ENCODE peak calls at places on chromosomes 12 and 14, in eight cellular contexts. V, Y, N, L, O, D, P and Z are unnamed samples.

GRCh38 chr14:99012703-99013102 is 259.3 kb downstream of the BCL11B start:
- DNase-seq in O (no peak), V (no peak), D (no peak), N (no peak), L (no peak), P (no peak), Y (no peak), Z (no peak)

GRCh38 chr12:16509411-16509810 is 96.6 kb downstream of the LMO3 start:
- DNase-seq in O (no peak), N (no peak), P (no peak), V (no peak), Y (no peak), L (no peak), D (no peak), Z (no peak)

GRCh38 chr14:68633131-68633991 is 159.5 kb downstream of the ZFP36L1 start:
- DNase-seq in D (no peak), N (peak), O (no peak), P (no peak), V (no peak), L (no peak), Y (peak), Z (no peak)

GRCh38 chr12:56061982-56062381 is 18.0 kb upstream of the ERBB3 start:
- DNase-seq in O (no peak), N (no peak), V (no peak), L (peak), Y (no peak), D (no peak), P (no peak), Z (no peak)

GRCh38 chr12:54329756-54330155 is 4.8 kb downstream of the COPZ1 start:
- DNase-seq in O (no peak), L (no peak), D (no peak), P (no peak), Y (no peak), N (no peak), V (no peak), Z (no peak)

GRCh38 chr14:23366163-23366921 is 1.4 kb upstream of the EFS start:
- DNase-seq in P (peak), O (peak), Y (peak), L (no peak), N (peak), D (peak), V (peak), Z (no peak)

GRCh38 chr14:73223049-73223448 is 14.3 kb upstream of the PAPLN start:
- DNase-seq in Y (no peak), V (no peak), L (no peak), N (no peak), P (no peak), D (no peak), O (no peak), Z (no peak)

GRCh38 chr12:124297389-124297788 is 2.5 kb downstream of the RFLNA start:
- DNase-seq in N (no peak), Y (no peak), D (no peak), V (no peak), O (no peak), L (no peak), P (no peak), Z (no peak)

GRCh38 chr14:99736600-99737371 is 52.7 kb downstream of the CYP46A1 start:
- DNase-seq in P (no peak), D (peak), O (no peak), Y (no peak), V (no peak), N (peak), L (no peak), Z (no peak)

GRCh38 chr14:68088463-68088862 is 268.9 kb downstream of the RAD51B start:
- DNase-seq in V (no peak), O (no peak), P (peak), L (no peak), Y (no peak), D (no peak), N (no peak), Z (no peak)

GRCh38 chr12:13798162-13798561 is 183.2 kb downstream of the GRIN2B start:
- DNase-seq in Y (no peak), O (no peak), P (no peak), N (no peak), L (no peak), D (no peak), V (no peak), Z (no peak)

GRCh38 chr14:22070119-22070982 is 396.7 kb upstream of the OR4E1 start:
- DNase-seq in D (peak), O (peak), Y (no peak), L (no peak), P (no peak), V (no peak), N (peak), Z (peak)

GRCh38 chr12:51926064-51926632 is 18.8 kb downstream of the ACVRL1 start:
- DNase-seq in O (no peak), D (no peak), N (no peak), L (no peak), P (no peak), Y (no peak), V (no peak), Z (no peak)

GRCh38 chr12:126858586-126858985 is 1408.4 kb upstream of the TMEM132C start:
- DNase-seq in Y (no peak), N (no peak), O (no peak), L (no peak), V (no peak), P (no peak), D (no peak), Z (no peak)

DNA sequence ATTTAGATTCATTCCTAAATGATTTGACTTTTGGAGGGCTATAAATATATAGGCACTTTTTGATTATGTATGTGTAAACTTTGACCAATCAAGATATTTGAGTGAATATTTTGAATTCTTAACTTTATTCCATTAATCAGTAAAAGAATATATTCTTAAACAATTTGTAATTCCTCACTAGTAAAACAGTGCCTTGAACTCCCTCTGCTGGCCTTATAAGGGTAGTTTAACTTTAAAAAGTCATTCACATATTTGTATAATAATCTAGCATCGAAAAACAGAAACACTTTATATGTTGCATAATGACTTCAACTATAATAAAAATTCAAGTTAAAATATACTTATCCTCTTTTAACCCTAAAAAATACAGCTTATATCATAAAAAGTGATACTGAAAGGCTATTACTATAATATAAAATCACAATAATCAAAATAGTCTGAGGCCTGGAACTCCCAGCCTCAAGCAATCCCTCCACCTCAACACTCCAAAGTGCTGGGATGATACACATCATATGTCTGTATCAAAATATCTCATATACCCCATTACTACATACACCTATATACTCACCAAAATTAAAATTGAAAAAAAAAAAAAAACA is 31.2 kb downstream of the CCDC59 start:
- DNase-seq in V (no peak), N (no peak), L (no peak), D (no peak), Y (no peak), P (peak), O (no peak), Z (no peak)
- TF ChIP-seq CTCF in V (peak), N (peak), L (peak), D (no peak), Y (peak), P (peak), O (peak), Z (no peak)

DNA sequence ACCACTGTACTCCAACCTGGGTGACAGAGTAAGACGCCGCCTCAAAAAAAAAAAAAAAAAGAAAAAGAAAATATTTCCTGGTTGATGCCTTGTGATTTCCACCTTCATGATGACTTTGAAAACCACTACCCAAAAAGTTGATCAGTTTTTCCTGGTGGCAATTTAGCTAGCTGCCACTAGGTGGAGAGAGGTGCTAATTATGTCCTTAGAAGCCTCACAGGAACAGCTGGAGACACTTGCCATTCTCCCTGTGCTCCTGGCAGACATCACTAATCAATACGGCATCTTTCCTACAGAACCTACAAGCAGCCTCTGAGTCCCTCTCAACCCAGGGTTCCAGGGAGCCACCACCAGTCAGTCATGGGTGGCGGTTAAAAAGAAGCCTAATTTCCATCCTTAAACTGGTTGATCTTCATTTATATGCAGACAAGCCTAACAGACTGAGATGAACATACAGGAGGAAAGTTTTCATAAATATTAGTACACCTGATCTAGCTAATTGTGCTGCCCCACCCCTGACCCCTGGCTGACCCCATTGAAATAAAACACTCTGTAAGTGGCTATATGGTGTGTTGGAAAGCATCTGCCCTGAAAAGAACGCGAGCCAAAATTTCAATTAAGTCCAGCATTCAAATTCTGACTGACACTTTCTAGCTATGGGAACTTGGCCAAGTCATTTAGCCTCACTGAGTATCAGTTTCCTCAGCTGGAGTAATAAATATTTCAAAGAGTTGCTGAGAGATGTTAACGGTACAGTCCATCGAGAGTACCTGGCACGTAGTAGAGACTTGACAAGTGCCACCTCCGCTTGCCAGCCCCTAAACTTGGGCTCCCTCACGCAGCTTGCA is 6.2 kb upstream of the OAS1 start:
- DNase-seq in O (peak), N (no peak), P (peak), V (peak), L (peak), D (no peak), Y (no peak), Z (no peak)
- TF ChIP-seq CTCF in O (peak), N (peak), P (peak), V (peak), L (peak), D (peak), Y (peak), Z (peak)

GRCh38 chr12:100346660-100347059 is 10.2 kb upstream of the SLC17A8 start:
- DNase-seq in O (no peak), L (no peak), Y (no peak), P (peak), N (no peak), V (no peak), D (no peak), Z (no peak)

GRCh38 chr12:100345020-100345767 is 11.7 kb upstream of the SLC17A8 start:
- DNase-seq in D (no peak), O (no peak), P (no peak), L (no peak), V (no peak), Y (no peak), N (no peak), Z (no peak)

GRCh38 chr12:100348657-100349454 is 8.0 kb upstream of the SLC17A8 start:
- DNase-seq in P (peak), Y (no peak), N (no peak), O (no peak), V (no peak), D (no peak), L (no peak), Z (no peak)
- TF ChIP-seq CTCF in P (peak), Y (peak), N (peak), O (peak), V (peak), D (no peak), L (peak), Z (no peak)

GRCh38 chr12:700061-700460 is 36.8 kb upstream of the NINJ2 start:
- DNase-seq in L (no peak), N (no peak), P (no peak), Y (no peak), D (no peak), V (no peak), O (no peak), Z (no peak)
- TF ChIP-seq CTCF in L (no peak), N (no peak), P (no peak), Y (no peak), D (no peak), V (no peak), O (no peak), Z (no peak)

DNA sequence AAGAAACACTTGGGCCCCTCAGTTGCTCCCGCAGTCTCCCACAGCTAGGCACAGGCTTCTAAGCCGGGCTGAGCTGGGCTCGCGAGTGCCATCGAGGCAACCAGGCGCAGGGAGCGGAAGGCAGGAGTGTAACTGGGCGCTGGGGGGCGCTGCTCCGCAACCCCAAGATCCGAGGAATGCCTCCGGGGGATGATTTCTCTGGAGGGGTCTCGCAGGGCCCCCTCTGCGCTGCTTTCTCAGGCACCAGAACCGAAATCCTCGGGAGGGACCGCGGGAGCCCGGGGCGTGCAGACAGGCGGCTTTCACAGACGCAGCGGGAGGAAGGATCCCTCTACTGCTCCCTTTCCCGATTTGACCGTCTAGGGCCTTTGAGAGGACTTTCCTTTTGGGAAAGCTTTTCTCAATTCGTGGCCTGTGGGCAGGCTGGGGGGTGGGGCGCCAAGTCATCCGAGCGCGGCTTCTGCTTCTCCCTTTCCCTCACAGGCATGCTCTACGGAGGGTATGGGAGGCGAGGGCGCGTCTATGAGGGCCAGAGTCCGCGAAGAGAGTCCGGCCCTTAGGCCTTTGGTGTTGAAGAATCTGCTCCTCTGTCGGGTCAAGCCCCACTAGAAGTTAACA is 4.3 kb upstream of the NKX2-1 start:
- DNase-seq in D (peak), N (no peak), O (peak), L (no peak), Y (no peak), V (no peak), P (no peak), Z (no peak)
- TF ChIP-seq CTCF in D (no peak), N (no peak), O (peak), L (no peak), Y (peak), V (no peak), P (no peak), Z (no peak)

GRCh38 chr14:95098984-95099599 is 58.2 kb downstream of the DICER1 start:
- DNase-seq in N (peak), Y (peak), L (peak), O (peak), D (no peak), V (peak), P (peak), Z (no peak)
- TF ChIP-seq CTCF in N (peak), Y (peak), L (peak), O (peak), D (peak), V (peak), P (peak), Z (no peak)

DNA sequence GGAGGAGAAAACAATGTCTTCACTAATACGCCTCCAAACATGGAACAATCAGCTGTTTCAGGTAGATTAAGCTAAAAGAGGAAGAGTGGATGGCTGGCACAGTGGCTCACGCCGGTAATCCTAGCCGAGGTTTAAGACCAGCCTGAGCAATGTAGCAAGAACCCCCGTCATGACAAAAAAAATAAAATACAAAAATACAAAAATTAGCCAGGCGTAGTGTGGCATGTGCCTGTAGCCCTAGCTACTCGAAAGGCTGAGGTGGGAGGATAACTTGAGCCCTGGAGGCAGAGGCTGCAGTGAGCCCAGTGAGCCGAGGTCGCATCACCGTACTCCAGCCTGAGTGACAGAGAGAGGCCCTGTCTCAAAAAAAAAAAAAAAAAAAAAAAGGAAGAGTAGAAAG is 1.2 kb upstream of the MED13L start:
- DNase-seq in N (no peak), V (no peak), D (no peak), O (no peak), P (no peak), L (no peak), Y (no peak), Z (no peak)
- TF ChIP-seq CTCF in N (no peak), V (no peak), D (no peak), O (no peak), P (no peak), L (no peak), Y (no peak), Z (no peak)